ENCODE peak calls at places on chromosomes 6 and 20, in ten cellular contexts. One of them, this sample, is unnamed.
A peak's percentile ranks its signal among the peaks of the same experiment; 100 is the strongest.

GRCh38 chr6:150877928-150878327 is 12.4 kb downstream of the MTHFD1L start:
- DNase-seq in dermis microvascular lymphatic vessel endothelial cell: no peak
- DNase-seq in central memory CD4-positive, alpha-beta T cell: no peak
- DNase-seq in skeletal muscle cell: no peak
- DNase-seq in heart left ventricle: no peak
- DNase-seq in AG04450: no peak
- DNase-seq in GM04504: no peak
- DNase-seq in GM12865: no peak
- DNase-seq in DMS79 treated with DMSO at 0.1 percent for 48 hours: no peak
- DNase-seq in body of pancreas: peak; percentile 75
- DNase-seq in this sample: no peak

GRCh38 chr20:58010186-58010585 is 218.3 kb downstream of the ANKRD60 start:
- DNase-seq in dermis microvascular lymphatic vessel endothelial cell: no peak
- DNase-seq in central memory CD4-positive, alpha-beta T cell: no peak
- DNase-seq in skeletal muscle cell: no peak
- DNase-seq in heart left ventricle: no peak
- DNase-seq in AG04450: no peak
- DNase-seq in GM04504: no peak
- DNase-seq in GM12865: no peak
- DNase-seq in DMS79 treated with DMSO at 0.1 percent for 48 hours: no peak
- DNase-seq in body of pancreas: no peak
- DNase-seq in this sample: no peak

GRCh38 chr20:36092424-36093024 is 62.0 kb upstream of the EPB41L1 start:
- DNase-seq in dermis microvascular lymphatic vessel endothelial cell: peak; percentile 50
- DNase-seq in central memory CD4-positive, alpha-beta T cell: no peak
- DNase-seq in skeletal muscle cell: no peak
- DNase-seq in heart left ventricle: no peak
- DNase-seq in AG04450: no peak
- DNase-seq in GM04504: no peak
- DNase-seq in GM12865: no peak
- DNase-seq in DMS79 treated with DMSO at 0.1 percent for 48 hours: no peak
- DNase-seq in body of pancreas: peak; percentile 63
- DNase-seq in this sample: no peak

GRCh38 chr20:32333988-32334885 is 23.9 kb upstream of the ASXL1 start:
- DNase-seq in dermis microvascular lymphatic vessel endothelial cell: peak; percentile 94
- DNase-seq in central memory CD4-positive, alpha-beta T cell: peak; percentile 47
- DNase-seq in skeletal muscle cell: no peak
- DNase-seq in heart left ventricle: peak; percentile 84
- DNase-seq in AG04450: no peak
- DNase-seq in GM04504: no peak
- DNase-seq in GM12865: peak; percentile 86
- DNase-seq in DMS79 treated with DMSO at 0.1 percent for 48 hours: no peak
- DNase-seq in body of pancreas: peak; percentile 76
- DNase-seq in this sample: no peak

GRCh38 chr6:2245954-2246863 is 804 bp upstream of the GMDS start:
- DNase-seq in dermis microvascular lymphatic vessel endothelial cell: peak; percentile 89
- DNase-seq in central memory CD4-positive, alpha-beta T cell: peak; percentile 24
- DNase-seq in skeletal muscle cell: no peak
- DNase-seq in heart left ventricle: peak; percentile 53
- DNase-seq in AG04450: peak; percentile 11
- DNase-seq in GM04504: no peak
- DNase-seq in GM12865: peak; percentile 69
- DNase-seq in DMS79 treated with DMSO at 0.1 percent for 48 hours: peak; percentile 62
- DNase-seq in body of pancreas: peak; percentile 96
- DNase-seq in this sample: peak; percentile 76

GRCh38 chr6:138577151-138577915 is 78.0 kb upstream of the NHSL1 start:
- DNase-seq in dermis microvascular lymphatic vessel endothelial cell: no peak
- DNase-seq in central memory CD4-positive, alpha-beta T cell: no peak
- DNase-seq in skeletal muscle cell: no peak
- DNase-seq in heart left ventricle: no peak
- DNase-seq in AG04450: no peak
- DNase-seq in GM04504: no peak
- DNase-seq in GM12865: no peak
- DNase-seq in DMS79 treated with DMSO at 0.1 percent for 48 hours: peak; percentile 92
- DNase-seq in body of pancreas: no peak
- DNase-seq in this sample: peak; percentile 61

GRCh38 chr20:42082611-42083010 is 464.4 kb upstream of the CHD6 start:
- DNase-seq in dermis microvascular lymphatic vessel endothelial cell: no peak
- DNase-seq in central memory CD4-positive, alpha-beta T cell: no peak
- DNase-seq in skeletal muscle cell: no peak
- DNase-seq in heart left ventricle: peak; percentile 88
- DNase-seq in AG04450: no peak
- DNase-seq in GM04504: no peak
- DNase-seq in GM12865: no peak
- DNase-seq in DMS79 treated with DMSO at 0.1 percent for 48 hours: peak; percentile 6
- DNase-seq in body of pancreas: peak; percentile 32
- DNase-seq in this sample: no peak

GRCh38 chr6:37906121-37906520 is 86.6 kb downstream of the ZFAND3 start:
- DNase-seq in dermis microvascular lymphatic vessel endothelial cell: peak; percentile 87
- DNase-seq in central memory CD4-positive, alpha-beta T cell: no peak
- DNase-seq in skeletal muscle cell: no peak
- DNase-seq in heart left ventricle: no peak
- DNase-seq in AG04450: no peak
- DNase-seq in GM04504: no peak
- DNase-seq in GM12865: no peak
- DNase-seq in DMS79 treated with DMSO at 0.1 percent for 48 hours: no peak
- DNase-seq in body of pancreas: no peak
- DNase-seq in this sample: no peak

GRCh38 chr6:13156381-13156780 is 172.0 kb downstream of the TBC1D7 start:
- DNase-seq in dermis microvascular lymphatic vessel endothelial cell: no peak
- DNase-seq in central memory CD4-positive, alpha-beta T cell: no peak
- DNase-seq in skeletal muscle cell: no peak
- DNase-seq in heart left ventricle: no peak
- DNase-seq in AG04450: no peak
- DNase-seq in GM04504: no peak
- DNase-seq in GM12865: no peak
- DNase-seq in DMS79 treated with DMSO at 0.1 percent for 48 hours: no peak
- DNase-seq in body of pancreas: no peak
- DNase-seq in this sample: no peak

GRCh38 chr6:39847216-39847615 is 55.0 kb downstream of the DAAM2 start:
- DNase-seq in dermis microvascular lymphatic vessel endothelial cell: no peak
- DNase-seq in central memory CD4-positive, alpha-beta T cell: no peak
- DNase-seq in skeletal muscle cell: no peak
- DNase-seq in heart left ventricle: peak; percentile 60
- DNase-seq in AG04450: no peak
- DNase-seq in GM04504: no peak
- DNase-seq in GM12865: no peak
- DNase-seq in DMS79 treated with DMSO at 0.1 percent for 48 hours: no peak
- DNase-seq in body of pancreas: peak; percentile 86
- DNase-seq in this sample: no peak

GRCh38 chr20:8299921-8300320 is 167.9 kb downstream of the PLCB1 start:
- DNase-seq in dermis microvascular lymphatic vessel endothelial cell: no peak
- DNase-seq in central memory CD4-positive, alpha-beta T cell: no peak
- DNase-seq in skeletal muscle cell: no peak
- DNase-seq in heart left ventricle: no peak
- DNase-seq in AG04450: no peak
- DNase-seq in GM04504: no peak
- DNase-seq in GM12865: no peak
- DNase-seq in DMS79 treated with DMSO at 0.1 percent for 48 hours: no peak
- DNase-seq in body of pancreas: no peak
- DNase-seq in this sample: no peak

GRCh38 chr20:23284009-23284408 is 66.6 kb upstream of the NXT1 start:
- DNase-seq in dermis microvascular lymphatic vessel endothelial cell: no peak
- DNase-seq in central memory CD4-positive, alpha-beta T cell: no peak
- DNase-seq in skeletal muscle cell: no peak
- DNase-seq in heart left ventricle: no peak
- DNase-seq in AG04450: no peak
- DNase-seq in GM04504: no peak
- DNase-seq in GM12865: no peak
- DNase-seq in DMS79 treated with DMSO at 0.1 percent for 48 hours: no peak
- DNase-seq in body of pancreas: no peak
- DNase-seq in this sample: no peak